ENCODE peak calls at places on chromosomes 16 and 17, in seven cellular contexts. One of them, this sample, is unnamed.

GRCh38 chr17:67475161-67475887 is 98.2 kb downstream of the PITPNC1 start:
- DNase-seq in activated T-cell treated with anti-CD3 and anti-CD28 coated beads for 1 hour: peak
- DNase-seq in stimulated activated CD4-positive, alpha-beta T cell treated with anti-CD3 and anti-CD28 coated beads, TNF-alpha, amount 100 ng/mL, for 1 hour: peak
- DNase-seq in hypothalamus: peak
- DNase-seq in EH: peak
- DNase-seq in colonic mucosa: peak
- DNase-seq in effector CD4-positive, alpha-beta T cell: peak
- DNase-seq in this sample: peak

GRCh38 chr17:38568845-38569510 is 36.8 kb downstream of the SRCIN1 start:
- DNase-seq in hypothalamus: peak
- DNase-seq in colonic mucosa: no peak
- DNase-seq in activated T-cell treated with anti-CD3 and anti-CD28 coated beads for 1 hour: no peak
- DNase-seq in stimulated activated CD4-positive, alpha-beta T cell treated with anti-CD3 and anti-CD28 coated beads, TNF-alpha, amount 100 ng/mL, for 1 hour: no peak
- DNase-seq in effector CD4-positive, alpha-beta T cell: no peak
- DNase-seq in EH: no peak
- DNase-seq in this sample: no peak

GRCh38 chr16:89697161-89697615 is 4.3 kb downstream of the SPATA2L start:
- DNase-seq in stimulated activated CD4-positive, alpha-beta T cell treated with anti-CD3 and anti-CD28 coated beads, TNF-alpha, amount 100 ng/mL, for 1 hour: no peak
- DNase-seq in hypothalamus: no peak
- DNase-seq in effector CD4-positive, alpha-beta T cell: no peak
- DNase-seq in EH: no peak
- DNase-seq in colonic mucosa: no peak
- DNase-seq in activated T-cell treated with anti-CD3 and anti-CD28 coated beads for 1 hour: no peak
- DNase-seq in this sample: no peak

GRCh38 chr16:76970087-76970744 is 220.8 kb upstream of the MON1B start:
- DNase-seq in stimulated activated CD4-positive, alpha-beta T cell treated with anti-CD3 and anti-CD28 coated beads, TNF-alpha, amount 100 ng/mL, for 1 hour: no peak
- DNase-seq in effector CD4-positive, alpha-beta T cell: no peak
- DNase-seq in EH: no peak
- DNase-seq in activated T-cell treated with anti-CD3 and anti-CD28 coated beads for 1 hour: no peak
- DNase-seq in hypothalamus: no peak
- DNase-seq in colonic mucosa: no peak
- DNase-seq in this sample: no peak

GRCh38 chr17:44536090-44536960 is 21.0 kb upstream of the FZD2 start:
- DNase-seq in colonic mucosa: no peak
- DNase-seq in effector CD4-positive, alpha-beta T cell: no peak
- DNase-seq in hypothalamus: no peak
- DNase-seq in activated T-cell treated with anti-CD3 and anti-CD28 coated beads for 1 hour: no peak
- DNase-seq in stimulated activated CD4-positive, alpha-beta T cell treated with anti-CD3 and anti-CD28 coated beads, TNF-alpha, amount 100 ng/mL, for 1 hour: no peak
- DNase-seq in EH: peak
- DNase-seq in this sample: no peak

GRCh38 chr16:4663756-4664465 is 29.5 kb upstream of the NUDT16L1 start:
- DNase-seq in colonic mucosa: peak
- DNase-seq in EH: peak
- DNase-seq in hypothalamus: no peak
- DNase-seq in activated T-cell treated with anti-CD3 and anti-CD28 coated beads for 1 hour: no peak
- DNase-seq in effector CD4-positive, alpha-beta T cell: no peak
- DNase-seq in stimulated activated CD4-positive, alpha-beta T cell treated with anti-CD3 and anti-CD28 coated beads, TNF-alpha, amount 100 ng/mL, for 1 hour: no peak
- DNase-seq in this sample: no peak

GRCh38 chr16:8346291-8346690 is 244.0 kb downstream of the TMEM114 start:
- DNase-seq in colonic mucosa: no peak
- DNase-seq in EH: no peak
- DNase-seq in hypothalamus: no peak
- DNase-seq in effector CD4-positive, alpha-beta T cell: no peak
- DNase-seq in stimulated activated CD4-positive, alpha-beta T cell treated with anti-CD3 and anti-CD28 coated beads, TNF-alpha, amount 100 ng/mL, for 1 hour: no peak
- DNase-seq in activated T-cell treated with anti-CD3 and anti-CD28 coated beads for 1 hour: no peak
- DNase-seq in this sample: no peak

GRCh38 chr17:29168079-29168758 is 12.0 kb downstream of the MYO18A start:
- DNase-seq in EH: no peak
- DNase-seq in hypothalamus: no peak
- DNase-seq in activated T-cell treated with anti-CD3 and anti-CD28 coated beads for 1 hour: no peak
- DNase-seq in effector CD4-positive, alpha-beta T cell: no peak
- DNase-seq in colonic mucosa: no peak
- DNase-seq in stimulated activated CD4-positive, alpha-beta T cell treated with anti-CD3 and anti-CD28 coated beads, TNF-alpha, amount 100 ng/mL, for 1 hour: no peak
- DNase-seq in this sample: no peak